ENCODE peak calls at places on chromosome 10, in eight cellular contexts. E, H, Q, X, U, A, T and R are unnamed samples.

GRCh38 chr10:113335603-113336002 is 217.2 kb upstream of the HABP2 start:
- DNase-seq in E (no peak), H (no peak), Q (no peak), X (peak; percentile 1), U (peak; percentile 84), A (no peak), T (peak; percentile 77), R (no peak)

GRCh38 chr10:96271017-96271815 is at the start of gene BLNK:
- DNase-seq in E (peak; percentile 26), H (peak; percentile 77), Q (peak; percentile 91), X (peak; percentile 33), U (peak; percentile 50), A (peak; percentile 30), T (peak; percentile 39), R (peak; percentile 93)

GRCh38 chr10:33365871-33366411 is 31.5 kb upstream of the NRP1 start:
- DNase-seq in E (no peak), H (no peak), Q (no peak), X (peak; percentile 98), U (peak; percentile 91), A (peak; percentile 72), T (peak; percentile 98), R (peak; percentile 98)

GRCh38 chr10:43623351-43623750 is 17.1 kb downstream of the ZNF485 start:
- DNase-seq in E (no peak), H (no peak), Q (no peak), X (peak; percentile 13), U (peak; percentile 36), A (no peak), T (peak; percentile 17), R (no peak)

GRCh38 chr10:55065185-55065584 is 264.2 kb upstream of the PCDH15 start:
- DNase-seq in E (no peak), H (no peak), Q (no peak), X (no peak), U (no peak), A (no peak), T (no peak), R (no peak)

GRCh38 chr10:22340362-22341189 is 4.7 kb upstream of the SPAG6 start:
- DNase-seq in E (peak; percentile 66), H (peak; percentile 60), Q (peak; percentile 82), X (peak; percentile 82), U (peak; percentile 84), A (no peak), T (peak; percentile 31), R (no peak)

GRCh38 chr10:103480521-103480920 is 1.5 kb upstream of the CALHM3 start:
- DNase-seq in E (no peak), H (no peak), Q (no peak), X (peak; percentile 40), U (no peak), A (no peak), T (peak; percentile 62), R (no peak)

GRCh38 chr10:21363753-21364104 is 161.8 kb downstream of the SKIDA1 start:
- DNase-seq in E (no peak), H (no peak), Q (no peak), X (no peak), U (no peak), A (no peak), T (no peak), R (peak; percentile 63)

GRCh38 chr10:75542902-75543301 is 111.5 kb downstream of the LRMDA start:
- DNase-seq in E (no peak), H (peak; percentile 47), Q (peak; percentile 90), X (no peak), U (no peak), A (no peak), T (peak; percentile 94), R (no peak)

GRCh38 chr10:125231116-125231812 is 70.9 kb upstream of the CTBP2 start:
- DNase-seq in E (no peak), H (no peak), Q (no peak), X (peak; percentile 98), U (peak; percentile 96), A (no peak), T (peak; percentile 92), R (peak; percentile 97)

GRCh38 chr10:60485025-60485424 is 95.3 kb upstream of the ANK3 start:
- DNase-seq in E (no peak), H (no peak), Q (no peak), X (no peak), U (no peak), A (no peak), T (no peak), R (no peak)

GRCh38 chr10:7260912-7261700 is 149.7 kb downstream of the SFMBT2 start:
- DNase-seq in E (no peak), H (no peak), Q (no peak), X (peak; percentile 65), U (no peak), A (no peak), T (peak; percentile 92), R (no peak)

GRCh38 chr10:121578965-121579364 is 19.3 kb downstream of the FGFR2 start:
- DNase-seq in E (no peak), H (no peak), Q (no peak), X (no peak), U (no peak), A (no peak), T (no peak), R (no peak)

GRCh38 chr10:49025347-49025983 is 85.8 kb upstream of the LRRC18 start:
- DNase-seq in E (no peak), H (no peak), Q (no peak), X (no peak), U (no peak), A (no peak), T (no peak), R (no peak)

GRCh38 chr10:131732631-131733127 is 168.1 kb upstream of the PPP2R2D start:
- DNase-seq in E (no peak), H (no peak), Q (no peak), X (no peak), U (no peak), A (no peak), T (no peak), R (peak; percentile 42)

GRCh38 chr10:73494213-73494612 is 1.6 kb downstream of the PPP3CB start:
- DNase-seq in E (no peak), H (no peak), Q (no peak), X (no peak), U (no peak), A (no peak), T (no peak), R (no peak)

GRCh38 chr10:126569513-126570447 is 100.7 kb downstream of the C10orf90 start:
- DNase-seq in E (no peak), H (no peak), Q (no peak), X (peak; percentile 85), U (peak; percentile 89), A (no peak), T (peak; percentile 86), R (peak; percentile 66)

DNA sequence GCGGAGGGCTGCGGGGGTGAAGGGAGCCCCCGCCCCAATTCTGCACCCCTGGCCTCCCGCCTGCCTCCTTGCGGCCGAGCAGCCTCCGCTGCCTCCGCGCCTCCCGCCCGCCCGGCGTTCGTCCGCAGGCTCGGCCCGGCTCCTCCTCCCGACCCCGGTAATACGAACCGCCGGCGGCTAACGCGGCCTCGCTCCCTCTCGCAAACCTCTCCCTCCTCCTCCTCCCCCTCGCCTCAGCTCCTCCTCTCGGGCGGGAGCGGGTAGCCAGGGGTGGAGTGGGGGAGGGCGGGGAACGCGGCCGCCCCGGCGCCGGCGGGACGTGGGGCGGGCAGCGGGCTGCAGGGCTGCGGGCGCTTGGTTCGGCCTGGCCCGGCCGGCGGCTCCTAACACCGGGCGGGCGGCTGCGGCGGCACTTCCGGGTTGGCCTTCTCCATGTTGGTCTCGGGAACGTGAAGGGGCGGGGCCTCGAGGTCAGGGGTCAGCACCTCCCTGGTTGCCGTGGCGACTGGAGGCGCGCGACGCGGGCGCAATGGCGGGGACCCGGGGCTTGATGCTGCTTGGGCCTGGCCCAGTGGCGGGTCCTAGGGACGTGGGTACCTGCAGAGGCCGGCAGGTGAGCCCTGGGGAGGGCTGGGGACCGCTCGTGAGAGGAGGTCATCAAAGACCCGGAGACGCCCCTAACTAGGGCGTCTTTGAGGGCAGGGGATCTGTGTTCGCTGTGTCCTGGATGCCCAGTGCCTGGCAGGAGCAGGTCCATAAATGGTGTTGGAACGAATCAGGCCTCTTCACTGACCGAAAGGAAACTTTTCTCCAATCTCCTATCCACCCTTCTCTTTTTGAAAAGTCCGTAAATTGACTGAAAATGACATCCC is at the start of gene RAB11FIP2:
- DNase-seq in E (peak; percentile 96), H (peak; percentile 97), Q (peak; percentile 98), X (peak; percentile 82), U (peak; percentile 91), A (peak; percentile 67), T (peak; percentile 85), R (peak; percentile 62)
- TF ChIP-seq CTCF in E (no peak), H (no peak), Q (no peak), X (peak; percentile 23), U (peak; percentile 19), A (no peak), T (no peak), R (peak; percentile 1)

DNA sequence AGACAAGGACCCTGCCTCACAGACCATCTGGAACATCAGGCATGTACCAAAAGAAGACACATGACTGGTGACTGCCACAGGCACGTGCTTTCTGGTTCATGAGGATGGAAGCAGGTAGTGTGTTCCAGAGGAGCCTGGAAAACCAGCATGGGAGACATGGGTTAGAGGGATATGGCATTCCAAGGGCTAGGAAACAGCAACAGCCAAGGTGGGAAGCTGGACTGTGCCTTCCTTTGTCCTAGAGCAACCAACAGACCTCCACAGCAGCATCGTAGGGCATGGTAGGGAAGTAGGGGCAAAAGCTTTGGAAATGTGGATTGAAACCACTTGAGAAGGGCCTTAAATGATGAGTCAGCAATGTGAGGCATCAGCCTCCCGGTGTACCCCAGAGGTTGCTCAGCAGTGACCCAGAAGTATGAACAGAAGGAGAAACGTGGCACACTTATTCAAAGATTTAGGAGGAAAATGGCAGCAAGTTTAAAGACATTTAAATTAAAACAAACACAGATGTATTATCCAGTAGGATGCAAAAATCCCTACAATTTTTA is 51.0 kb downstream of the PRLHR start:
- DNase-seq in E (no peak), H (no peak), Q (no peak), X (no peak), U (no peak), A (no peak), T (no peak), R (no peak)
- TF ChIP-seq CTCF in E (no peak), H (no peak), Q (no peak), X (no peak), U (no peak), A (no peak), T (no peak), R (no peak)

GRCh38 chr10:65701168-65701776 is 1224.6 kb upstream of the LRRTM3 start:
- DNase-seq in E (no peak), H (no peak), Q (no peak), X (no peak), U (no peak), A (no peak), T (no peak), R (no peak)
- TF ChIP-seq CTCF in E (no peak), H (no peak), Q (no peak), X (no peak), U (no peak), A (no peak), T (no peak), R (no peak)

GRCh38 chr10:89466599-89467035 is 52.2 kb downstream of the IFIT5 start:
- DNase-seq in E (no peak), H (no peak), Q (no peak), X (peak; percentile 60), U (peak; percentile 82), A (no peak), T (peak; percentile 62), R (peak; percentile 85)
- TF ChIP-seq CTCF in E (peak; percentile 19), H (peak; percentile 44), Q (peak; percentile 28), X (peak; percentile 56), U (peak; percentile 81), A (peak; percentile 45), T (peak; percentile 63), R (peak; percentile 25)